ENCODE peak calls at places on chromosome 17, in four cellular contexts. D, G, M and E are unnamed samples.
A peak's percentile ranks its signal among the peaks of the same experiment; 100 is the strongest.

GRCh38 chr17:53571342-53571741 is 251.4 kb upstream of the KIF2B start:
- DNase-seq in M (no peak), G (no peak), D (no peak), E (no peak)

GRCh38 chr17:57599271-57600045 is 145.6 kb downstream of the CCDC182 start:
- DNase-seq in D (no peak), M (peak; percentile 28), G (no peak), E (no peak)

GRCh38 chr17:35612924-35613521 is 25.9 kb downstream of the AP2B1 start:
- DNase-seq in G (peak; percentile 34), D (peak; percentile 14), M (no peak), E (no peak)

GRCh38 chr17:71063127-71063526 is 893.8 kb downstream of the KCNJ2 start:
- DNase-seq in D (no peak), G (no peak), M (no peak), E (no peak)

GRCh38 chr17:5254903-5255521 is 20.4 kb upstream of the SCIMP start:
- DNase-seq in M (no peak), D (no peak), G (no peak), E (no peak)

GRCh38 chr17:82303944-82304808 is 13.2 kb downstream of the CD7 start:
- DNase-seq in M (peak; percentile 11), D (no peak), G (no peak), E (no peak)

GRCh38 chr17:57294629-57295501 is 38.5 kb downstream of the MSI2 start:
- DNase-seq in G (no peak), M (peak; percentile 54), D (no peak), E (no peak)

GRCh38 chr17:68326681-68327080 is 35.4 kb downstream of the ARSG start:
- DNase-seq in G (no peak), M (no peak), D (no peak), E (no peak)

GRCh38 chr17:7021993-7022778 is 664 bp upstream of the BCL6B start:
- DNase-seq in M (peak; percentile 88), G (peak; percentile 81), D (peak; percentile 55), E (no peak)

GRCh38 chr17:17796787-17797061 is 40.1 kb downstream of the SREBF1 start:
- DNase-seq in G (no peak), D (no peak), M (no peak), E (no peak)

GRCh38 chr17:63035271-63035670 is 69.2 kb downstream of the TANC2 start:
- DNase-seq in M (no peak), D (no peak), G (no peak), E (no peak)

GRCh38 chr17:57010495-57010894 is 32.6 kb downstream of the SCPEP1 start:
- DNase-seq in G (no peak), M (no peak), D (no peak), E (no peak)

GRCh38 chr17:82598256-82599011 is 49.8 kb downstream of the WDR45B start:
- DNase-seq in D (no peak), G (no peak), M (no peak), E (no peak)

GRCh38 chr17:30244853-30245385 is 9.4 kb upstream of the SLC6A4 start:
- DNase-seq in D (no peak), M (no peak), G (no peak), E (no peak)

GRCh38 chr17:79950711-79951110 is 85.0 kb downstream of the TBC1D16 start:
- DNase-seq in D (no peak), M (no peak), G (no peak), E (peak; percentile 71)

GRCh38 chr17:78527345-78527744 is 49.9 kb downstream of the DNAH17 start:
- DNase-seq in G (no peak), D (no peak), M (no peak), E (no peak)

GRCh38 chr17:841313-841712 is 59.2 kb downstream of the MRM3 start:
- DNase-seq in D (no peak), G (no peak), M (no peak), E (no peak)

GRCh38 chr17:4908301-4908700 is 5.4 kb upstream of the CHRNE start:
- DNase-seq in G (no peak), D (no peak), M (no peak), E (peak; percentile 16)

GRCh38 chr17:76174072-76174471 is 33.0 kb upstream of the FOXJ1 start:
- DNase-seq in G (no peak), D (no peak), M (no peak), E (no peak)

GRCh38 chr17:45440161-45440859 is 7.6 kb upstream of the ARHGAP27 start:
- DNase-seq in G (peak; percentile 82), M (no peak), D (no peak), E (no peak)

GRCh38 chr17:75877752-75878173 is 618 bp downstream of the TRIM47 start:
- DNase-seq in D (peak; percentile 26), G (peak; percentile 84), M (peak; percentile 83), E (peak; percentile 34)

GRCh38 chr17:74192950-74193781 is 10.3 kb upstream of the RPL38 start:
- DNase-seq in M (no peak), D (no peak), G (no peak), E (peak; percentile 12)

GRCh38 chr17:40485851-40486512 is 15.4 kb downstream of the TNS4 start:
- DNase-seq in G (peak; percentile 94), D (no peak), M (no peak), E (no peak)

GRCh38 chr17:82838386-82839063 is 1.3 kb downstream of the ZNF750 start:
- DNase-seq in M (no peak), G (peak; percentile 17), D (no peak), E (no peak)

GRCh38 chr17:538096-538973 is 176.3 kb downstream of the VPS53 start:
- DNase-seq in D (no peak), M (no peak), G (no peak), E (no peak)